ENCODE peak calls at places on chromosome 12, in five cellular contexts. F is lower lobe of right lung, L is psoas muscle, D is heart left ventricle, H is osteoblast. A is an unnamed sample.

GRCh38 chr12:89151536-89151935 is 200.8 kb downstream of the DUSP6 start:
- DNase-seq in L (no peak), F (no peak), H (no peak), D (no peak), A (no peak)

GRCh38 chr12:16285586-16285985 is 8.1 kb upstream of the SLC15A5 start:
- DNase-seq in D (no peak), L (no peak), F (no peak), H (no peak), A (no peak)

GRCh38 chr12:15772405-15773018 is 16.7 kb downstream of the EPS8 start:
- DNase-seq in D (no peak), L (no peak), F (no peak), H (no peak), A (no peak)

GRCh38 chr12:4700621-4701026 is 19.6 kb upstream of the GALNT8 start:
- DNase-seq in H (no peak), D (peak; percentile 73), L (peak; percentile 69), F (peak; percentile 49), A (peak; percentile 65)

GRCh38 chr12:68324531-68324930 is 7.6 kb downstream of the MDM1 start:
- DNase-seq in D (no peak), F (no peak), L (no peak), H (no peak), A (no peak)

GRCh38 chr12:80777587-80777986 is 60.9 kb downstream of the MYF5 start:
- DNase-seq in D (no peak), H (no peak), F (no peak), L (no peak), A (no peak)

GRCh38 chr12:4540633-4541032 is 1.9 kb downstream of the RAD51AP1 start:
- DNase-seq in D (no peak), H (no peak), L (no peak), F (no peak), A (no peak)

GRCh38 chr12:15701721-15702156 is 87.4 kb downstream of the EPS8 start:
- DNase-seq in L (no peak), H (no peak), F (no peak), D (no peak), A (no peak)

GRCh38 chr12:113825705-113826104 is 140.4 kb downstream of the RBM19 start:
- DNase-seq in D (no peak), L (no peak), F (no peak), H (no peak), A (peak; percentile 82)

GRCh38 chr12:78797201-78797931 is 67.2 kb upstream of the SYT1 start:
- DNase-seq in H (no peak), L (no peak), D (no peak), F (no peak), A (no peak)

GRCh38 chr12:1348606-1349005 is 245.8 kb downstream of the FBXL14 start:
- DNase-seq in H (no peak), D (no peak), L (no peak), F (no peak), A (no peak)

GRCh38 chr12:113465808-113466769 is 5.6 kb downstream of the LHX5 start:
- DNase-seq in D (no peak), L (no peak), F (no peak), H (peak; percentile 81), A (peak; percentile 79)

GRCh38 chr12:644293-644639 is 19.0 kb downstream of the NINJ2 start:
- DNase-seq in F (no peak), H (no peak), L (no peak), D (no peak), A (peak; percentile 25)

GRCh38 chr12:98419101-98419794 is 96.1 kb upstream of the TMPO start:
- DNase-seq in H (no peak), L (no peak), F (no peak), D (no peak), A (no peak)

GRCh38 chr12:112664569-112664968 is 127.0 kb upstream of the RPH3A start:
- DNase-seq in H (no peak), D (no peak), L (no peak), F (no peak), A (peak; percentile 85)

GRCh38 chr12:127383281-127383680 is 883.7 kb upstream of the TMEM132C start:
- DNase-seq in F (no peak), D (no peak), L (no peak), H (peak; percentile 87), A (no peak)

GRCh38 chr12:3016191-3016590 is 57.0 kb downstream of the TEAD4 start:
- DNase-seq in D (no peak), H (peak; percentile 38), L (no peak), F (no peak), A (no peak)

DNA sequence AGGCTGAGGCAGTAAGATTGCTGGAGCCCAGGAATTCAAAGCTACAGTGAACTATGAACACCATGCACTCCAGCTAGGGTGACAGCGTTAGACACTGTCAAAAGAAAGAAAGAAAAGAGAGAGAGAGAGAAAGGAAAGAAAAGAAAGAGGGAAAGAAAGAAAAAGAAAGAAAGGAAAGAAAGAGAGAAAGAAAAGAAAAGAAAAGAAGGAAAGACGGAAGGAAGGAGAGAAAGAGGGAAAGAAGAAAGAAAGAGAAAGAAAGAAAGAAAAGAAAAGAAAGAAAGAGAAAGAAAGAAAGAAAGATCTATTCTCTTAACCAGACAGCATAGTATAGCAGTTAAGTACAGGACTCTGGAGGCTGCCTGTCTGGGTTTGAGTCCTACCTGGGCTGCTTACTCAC is 21.9 kb upstream of the DENND5B start:
- DNase-seq in D (no peak), L (no peak), H (no peak), F (no peak), A (no peak)
- H3K4me3 ChIP-seq in D (no peak overlapping the region), L (no peak overlapping the region), H (no peak overlapping the region), F (no peak overlapping the region), A (no peak overlapping the region)

DNA sequence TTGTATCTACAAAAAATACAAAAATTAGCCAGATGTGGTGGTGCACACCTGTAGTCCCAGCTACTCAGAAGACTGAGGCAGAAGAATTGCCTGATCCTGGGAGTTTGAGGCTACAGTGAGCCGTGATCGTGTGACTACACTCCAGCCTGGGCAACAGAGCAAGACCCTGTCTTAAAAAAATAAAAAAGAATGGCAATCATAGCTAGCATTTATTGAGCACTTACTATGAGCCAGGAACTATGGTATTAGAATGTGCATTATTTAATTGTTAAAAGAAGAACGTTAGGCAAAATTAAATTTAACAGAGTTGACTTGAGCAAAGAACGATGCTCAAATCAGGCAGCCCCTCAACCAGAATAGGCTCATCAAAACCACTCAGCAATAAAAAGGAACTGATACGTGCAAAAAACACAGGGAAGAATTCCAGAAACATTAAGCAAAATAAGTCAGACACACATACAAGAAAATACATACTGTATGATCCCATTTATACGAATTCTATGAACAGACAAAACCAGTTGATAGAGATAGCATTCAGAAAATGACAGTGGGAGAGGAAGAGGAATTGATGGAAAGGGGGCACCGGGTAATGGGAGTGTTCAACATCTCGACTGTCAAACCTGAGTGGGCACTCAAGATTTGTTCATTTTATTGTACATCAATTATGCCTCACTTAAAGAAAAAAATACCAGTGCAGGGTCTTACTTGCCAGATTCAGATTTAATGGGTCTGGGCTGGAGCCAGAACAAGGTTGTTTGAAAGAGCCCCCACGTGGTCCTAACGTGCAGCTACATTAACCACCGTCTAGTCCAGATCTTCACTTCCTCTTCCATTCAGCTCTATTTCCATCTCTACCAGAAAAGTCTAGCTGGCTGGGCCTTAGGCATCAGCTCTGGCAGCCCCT is 8.0 kb downstream of the SCNN1A start:
- DNase-seq in F (peak; percentile 44), H (peak; percentile 88), D (peak; percentile 25), L (no peak), A (no peak)
- TF ChIP-seq CTCF in F (peak; percentile 39), H (peak; percentile 27), D (peak; percentile 27), L (peak; percentile 15), A (peak; percentile 67)

DNA sequence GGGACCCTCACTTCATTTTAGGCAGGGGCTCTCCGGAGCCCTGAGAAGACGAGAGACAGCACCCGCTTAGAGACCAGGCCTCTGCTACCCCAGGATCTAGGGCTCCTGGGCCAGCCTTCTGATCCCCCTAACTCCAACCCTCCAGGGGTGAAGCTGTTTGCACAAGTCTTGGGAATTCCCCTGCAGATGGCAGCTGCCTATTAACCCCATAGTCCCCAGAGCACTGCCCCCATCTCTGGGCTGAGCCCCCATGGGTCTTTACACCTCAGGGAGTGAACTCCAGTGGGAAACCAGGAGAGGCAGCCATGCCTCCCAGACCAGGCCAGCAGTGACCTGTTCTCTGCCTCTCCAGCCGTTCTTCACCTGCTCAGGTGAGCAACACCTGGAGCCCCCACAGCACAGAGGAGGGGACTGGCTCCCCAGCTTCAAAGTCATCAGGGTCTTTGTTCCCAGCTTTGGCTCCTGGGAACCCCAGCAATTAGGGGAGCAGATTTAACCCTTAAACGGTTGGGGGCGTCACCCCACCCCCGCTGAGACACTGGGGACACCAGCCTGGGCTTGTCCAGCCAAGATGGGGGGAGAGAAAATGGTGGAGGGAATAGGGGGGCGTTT is 2.3 kb downstream of the WNT10B start:
- DNase-seq in F (no peak), D (no peak), H (peak; percentile 69), L (no peak), A (peak; percentile 70)
- H3K27ac ChIP-seq in F (no peak overlapping the region), D (no peak overlapping the region), H (no peak overlapping the region), L (no peak overlapping the region), A (no peak overlapping the region)

GRCh38 chr12:132430838-132431826 is 58.8 kb upstream of the FBRSL1 start:
- DNase-seq in L (no peak), H (peak; percentile 86), F (no peak), D (no peak), A (no peak)
- H3K4me3 ChIP-seq in L (no peak overlapping the region), H (no peak overlapping the region), F (no peak overlapping the region), D (no peak overlapping the region), A (no peak overlapping the region)

A was measured in endodermal cell.